ENCODE peak calls at places on chromosomes 7 and 10, in five cellular contexts. T, N, J, L and D are unnamed samples.

GRCh38 chr10:130493446-130494198 is 357.4 kb downstream of the GLRX3 start:
- DNase-seq in T (no peak), N (peak; percentile 95), J (no peak), L (no peak), D (no peak)

GRCh38 chr10:20817116-20817515 is 80.0 kb downstream of the NEBL start:
- DNase-seq in T (peak; percentile 51), N (no peak), J (no peak), L (no peak), D (no peak)

GRCh38 chr7:32611201-32611691 is 116.0 kb downstream of the AVL9 start:
- DNase-seq in T (no peak), N (no peak), J (no peak), L (no peak), D (peak; percentile 20)

GRCh38 chr10:109956454-109957091 is 33.3 kb upstream of the XPNPEP1 start:
- DNase-seq in T (peak; percentile 47), N (peak; percentile 58), J (peak; percentile 74), L (peak; percentile 52), D (peak; percentile 74)

GRCh38 chr10:110007171-110007700 is 548 bp upstream of the ADD3 start:
- DNase-seq in T (peak; percentile 26), N (no peak), J (peak; percentile 89), L (no peak), D (no peak)

GRCh38 chr10:30324448-30325110 is 24.5 kb downstream of the MTPAP start:
- DNase-seq in T (no peak), N (no peak), J (peak; percentile 5), L (no peak), D (no peak)

GRCh38 chr10:22476601-22477364 is 131.5 kb downstream of the SPAG6 start:
- DNase-seq in T (no peak), N (no peak), J (no peak), L (no peak), D (peak; percentile 66)

GRCh38 chr7:20033621-20034200 is 183.5 kb downstream of the MACC1 start:
- DNase-seq in T (peak; percentile 0), N (no peak), J (peak; percentile 97), L (no peak), D (no peak)

GRCh38 chr7:151858456-151858855 is 18.5 kb downstream of the PRKAG2 start:
- DNase-seq in T (no peak), N (no peak), J (no peak), L (no peak), D (no peak)

GRCh38 chr7:137981175-137981574 is 20.7 kb downstream of the CREB3L2 start:
- DNase-seq in T (no peak), N (no peak), J (peak; percentile 54), L (no peak), D (no peak)

GRCh38 chr10:102583435-102584417 is 60.6 kb upstream of the TRIM8 start:
- DNase-seq in T (peak; percentile 77), N (peak; percentile 83), J (peak; percentile 91), L (peak; percentile 83), D (peak; percentile 90)

GRCh38 chr7:116316838-116317612 is 106.7 kb downstream of the TES start:
- DNase-seq in T (peak; percentile 100), N (no peak), J (peak; percentile 99), L (no peak), D (no peak)

GRCh38 chr7:69849268-69849667 is 251.0 kb downstream of the AUTS2 start:
- DNase-seq in T (no peak), N (no peak), J (no peak), L (no peak), D (no peak)

GRCh38 chr7:47771301-47771989 is 176.8 kb downstream of the PKD1L1 start:
- DNase-seq in T (no peak), N (no peak), J (peak; percentile 78), L (no peak), D (no peak)

GRCh38 chr7:158097106-158097505 is 490.5 kb downstream of the PTPRN2 start:
- DNase-seq in T (no peak), N (no peak), J (no peak), L (no peak), D (no peak)

GRCh38 chr7:26196305-26196704 is 4.2 kb downstream of the HNRNPA2B1 start:
- DNase-seq in T (no peak), N (no peak), J (no peak), L (no peak), D (no peak)

GRCh38 chr10:81135851-81136250 is 598.1 kb downstream of the SH2D4B start:
- DNase-seq in T (no peak), N (no peak), J (no peak), L (no peak), D (no peak)

GRCh38 chr7:142482899-142483658 is 225.2 kb upstream of the PRSS58 start:
- DNase-seq in T (peak; percentile 48), N (peak; percentile 76), J (peak; percentile 72), L (peak; percentile 35), D (peak; percentile 69)

GRCh38 chr7:50962962-50963374 is 180.3 kb upstream of the GRB10 start:
- DNase-seq in T (peak; percentile 54), N (no peak), J (peak; percentile 42), L (no peak), D (peak; percentile 47)

GRCh38 chr7:107907790-107908189 is 16.8 kb downstream of the DLD start:
- DNase-seq in T (no peak), N (no peak), J (no peak), L (no peak), D (no peak)
- H3K36me3 ChIP-seq in T (peaks cover 10% of the 10 kb centered on the region), N (peaks cover 86% of the 10 kb centered on the region), J (peaks cover 80% of the 10 kb centered on the region), L (peaks cover 65% of the 10 kb centered on the region), D (peaks cover 7% of the 10 kb centered on the region)

DNA sequence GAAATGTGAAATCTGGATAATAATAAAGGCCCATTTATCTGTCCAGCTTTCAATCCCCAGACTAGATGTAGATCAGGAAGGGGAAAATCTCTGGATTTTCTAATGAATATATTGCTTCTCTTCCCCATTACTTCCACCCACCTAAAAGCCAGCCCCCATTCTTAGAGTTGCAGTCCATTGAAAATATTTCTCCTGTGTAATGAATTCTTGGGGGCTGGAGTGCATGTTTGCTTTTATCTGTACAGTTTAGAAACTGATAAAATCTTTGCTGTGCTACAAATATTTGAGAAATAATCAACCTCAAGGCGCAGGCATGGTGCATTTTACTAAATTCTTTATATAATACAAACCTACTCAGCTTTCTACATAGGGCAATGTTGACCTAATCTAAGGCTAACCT is 180.8 kb downstream of the ARID5B start:
- DNase-seq in T (no peak), N (no peak), J (no peak), L (no peak), D (no peak)
- H3K4me3 ChIP-seq in T (no peak overlapping the region), N (no peak overlapping the region), J (peak overlapping the region; percentile 1), L (no peak overlapping the region), D (no peak overlapping the region)

DNA sequence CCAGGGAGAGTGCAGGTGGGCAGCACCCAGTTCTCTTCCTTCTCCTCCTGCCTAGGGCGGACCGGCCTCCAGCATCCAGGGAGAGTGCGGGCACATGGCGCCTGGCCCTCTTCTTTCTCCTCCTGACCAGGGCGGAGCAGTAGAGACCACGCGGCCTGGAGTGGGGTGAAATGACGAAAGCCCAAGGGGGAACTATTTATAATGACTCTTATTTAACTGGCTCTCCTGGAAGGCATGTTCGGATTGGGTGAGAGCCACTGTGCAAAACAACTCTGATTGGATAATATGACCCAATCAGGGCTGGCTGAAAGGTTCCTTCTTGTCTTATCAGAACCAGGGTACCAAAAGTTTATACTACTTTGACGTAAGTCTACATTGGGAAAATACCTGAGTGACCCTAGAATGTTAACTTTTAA is 63.1 kb downstream of the ZNF37A start:
- DNase-seq in T (no peak), N (no peak), J (no peak), L (no peak), D (peak; percentile 2)
- H3K36me3 ChIP-seq in T (no peaks in the 10 kb centered on the region), N (no peaks in the 10 kb centered on the region), J (no peaks in the 10 kb centered on the region), L (no peaks in the 10 kb centered on the region), D (no peaks in the 10 kb centered on the region)

GRCh38 chr10:326350-326749 is 191.1 kb downstream of the ZMYND11 start:
- DNase-seq in T (no peak), N (no peak), J (no peak), L (no peak), D (peak; percentile 50)
- H3K4me3 ChIP-seq in T (no peak overlapping the region), N (no peak overlapping the region), J (no peak overlapping the region), L (no peak overlapping the region), D (no peak overlapping the region)

GRCh38 chr7:156673902-156674301 is 33.3 kb downstream of the RNF32 start:
- DNase-seq in T (no peak), N (no peak), J (no peak), L (no peak), D (peak; percentile 8)

GRCh38 chr7:156675721-156676120 is 35.1 kb downstream of the RNF32 start:
- DNase-seq in T (no peak), N (no peak), J (no peak), L (no peak), D (peak; percentile 32)

GRCh38 chr7:156680281-156680680 is 39.7 kb downstream of the RNF32 start:
- DNase-seq in T (peak; percentile 23), N (no peak), J (no peak), L (no peak), D (no peak)

GRCh38 chr7:156676263-156676662 is 35.7 kb downstream of the RNF32 start:
- DNase-seq in T (no peak), N (no peak), J (no peak), L (no peak), D (peak; percentile 23)

DNA sequence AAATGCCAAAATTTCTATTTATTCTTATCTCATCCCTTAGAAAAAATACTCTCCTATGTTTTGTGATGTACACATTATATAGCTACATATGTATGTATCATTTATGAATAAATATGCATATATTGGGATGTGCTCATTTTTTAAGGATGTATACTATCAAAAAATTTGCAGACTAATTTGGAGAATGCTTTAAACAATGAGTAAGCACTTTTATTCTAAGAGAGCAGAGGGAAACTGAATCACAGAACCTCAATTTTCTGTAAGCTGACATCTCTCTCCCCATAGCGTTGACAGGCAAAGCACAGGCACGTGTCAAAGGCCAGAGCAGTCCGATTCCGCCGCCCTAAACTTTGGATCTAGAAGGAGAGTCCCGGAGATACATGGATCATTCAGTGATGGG is 37.1 kb downstream of the RNF32 start:
- DNase-seq in T (no peak), N (no peak), J (no peak), L (no peak), D (no peak)
- H3K36me3 ChIP-seq in T (peaks cover 6% of the 10 kb centered on the region), N (peaks cover 3% of the 10 kb centered on the region), J (no peaks in the 10 kb centered on the region), L (peaks cover 45% of the 10 kb centered on the region), D (peaks cover 5% of the 10 kb centered on the region)

GRCh38 chr10:125153693-125154490 is 6.5 kb downstream of the CTBP2 start:
- DNase-seq in T (peak; percentile 44), N (no peak), J (peak; percentile 83), L (no peak), D (no peak)
- H3K4me3 ChIP-seq in T (no peak overlapping the region), N (no peak overlapping the region), J (no peak overlapping the region), L (no peak overlapping the region), D (no peak overlapping the region)

GRCh38 chr10:48813825-48814224 is 125.8 kb downstream of the LRRC18 start:
- DNase-seq in T (no peak), N (no peak), J (no peak), L (no peak), D (no peak)
- H3K36me3 ChIP-seq in T (no peaks in the 10 kb centered on the region), N (no peaks in the 10 kb centered on the region), J (no peaks in the 10 kb centered on the region), L (no peaks in the 10 kb centered on the region), D (no peaks in the 10 kb centered on the region)